ENCODE peak calls at places on chromosomes 11 and 22, in six cellular contexts. S, Q, K, B, V and H are unnamed samples.

GRCh38 chr11:104572279-104572678 is 326.0 kb downstream of the CASP12 start:
- DNase-seq in V (no peak), K (no peak), S (no peak), Q (no peak), B (peak; percentile 63), H (no peak)

GRCh38 chr11:110345756-110346155 is 49.3 kb upstream of the RDX start:
- DNase-seq in K (no peak), B (no peak), V (no peak), Q (no peak), S (no peak), H (no peak)

GRCh38 chr22:49420651-49421050 is 407.0 kb downstream of the BRD1 start:
- DNase-seq in S (no peak), V (no peak), B (no peak), K (no peak), Q (no peak), H (no peak)

GRCh38 chr11:27209562-27210005 is 153.4 kb downstream of the CCDC34 start:
- DNase-seq in B (peak; percentile 99), K (peak; percentile 86), V (no peak), Q (peak; percentile 4), S (peak; percentile 86), H (no peak)

GRCh38 chr11:18548001-18548400 is 21.3 kb upstream of the TSG101 start:
- DNase-seq in K (no peak), S (no peak), B (no peak), Q (no peak), V (no peak), H (no peak)

GRCh38 chr11:62432695-62433094 is 13.9 kb downstream of the SCGB1A1 start:
- DNase-seq in V (no peak), K (no peak), B (no peak), Q (no peak), S (no peak), H (no peak)

GRCh38 chr11:35540526-35540925 is 15.1 kb upstream of the PAMR1 start:
- DNase-seq in S (no peak), B (peak; percentile 51), K (no peak), V (no peak), Q (no peak), H (no peak)

GRCh38 chr11:72782081-72782920 is 11.5 kb downstream of the STARD10 start:
- DNase-seq in V (no peak), Q (peak; percentile 11), K (no peak), S (no peak), B (no peak), H (no peak)

GRCh38 chr11:47724041-47724729 is 9.0 kb upstream of the AGBL2 start:
- DNase-seq in B (peak; percentile 45), V (no peak), Q (no peak), S (no peak), K (no peak), H (no peak)

GRCh38 chr22:30889996-30890480 is 78.5 kb downstream of the MORC2 start:
- DNase-seq in Q (no peak), S (no peak), B (no peak), K (no peak), V (no peak), H (no peak)

GRCh38 chr11:11163256-11163655 is 189.8 kb downstream of the CSNK2A3 start:
- DNase-seq in Q (no peak), K (no peak), B (no peak), S (no peak), V (no peak), H (no peak)

GRCh38 chr11:19032990-19033389 is 27.5 kb downstream of the MRGPRX2 start:
- DNase-seq in B (no peak), S (no peak), Q (no peak), V (no peak), K (no peak), H (no peak)

GRCh38 chr11:105860105-105860504 is 161.9 kb downstream of the MSANTD4 start:
- DNase-seq in B (no peak), K (no peak), S (no peak), Q (no peak), V (no peak), H (no peak)

GRCh38 chr11:79226136-79226535 is 214.7 kb downstream of the TENM4 start:
- DNase-seq in K (no peak), B (no peak), V (no peak), Q (no peak), S (no peak), H (no peak)

GRCh38 chr11:11752688-11753087 is 89.1 kb upstream of the USP47 start:
- DNase-seq in B (no peak), V (no peak), K (no peak), S (no peak), Q (no peak), H (no peak)

GRCh38 chr22:23531966-23532735 is 47.9 kb downstream of the IGLL1 start:
- DNase-seq in S (no peak), Q (no peak), B (no peak), V (no peak), K (no peak), H (no peak)

GRCh38 chr11:94845622-94846021 is 77.5 kb downstream of the AMOTL1 start:
- DNase-seq in Q (no peak), B (peak; percentile 13), S (peak; percentile 2), V (no peak), K (no peak), H (no peak)

GRCh38 chr22:44024288-44024908 is at the start of gene PARVB:
- DNase-seq in S (no peak), K (no peak), B (no peak), V (no peak), Q (no peak), H (no peak)

GRCh38 chr22:26975865-26976264 is 318.5 kb downstream of the MIAT start:
- DNase-seq in Q (no peak), B (no peak), S (no peak), V (no peak), K (no peak), H (no peak)